ENCODE peak calls at places on chromosomes 6 and 20, in seven cellular contexts. One of them, this sample, is unnamed. For H3K4me1 and H3K27me3, the result is how much of the 10 kb centered on the place peaks cover.

GRCh38 chr6:157841211-157841840 is 18.3 kb downstream of the SNX9 start:
- DNase-seq in uterus: no peak
- DNase-seq in Peyer's patch: no peak
- DNase-seq in neural progenitor cell: no peak
- DNase-seq in tibial artery: no peak
- DNase-seq in colonic mucosa: peak
- DNase-seq in CD8-positive, alpha-beta T cell: no peak
- DNase-seq in this sample: no peak

GRCh38 chr6:127554435-127555006 is 22.5 kb upstream of the C6orf58 start:
- DNase-seq in Peyer's patch: no peak
- DNase-seq in tibial artery: no peak
- DNase-seq in uterus: no peak
- DNase-seq in neural progenitor cell: peak
- DNase-seq in colonic mucosa: no peak
- DNase-seq in CD8-positive, alpha-beta T cell: no peak
- DNase-seq in this sample: no peak

GRCh38 chr20:32411955-32412706 is 54.0 kb downstream of the ASXL1 start:
- DNase-seq in CD8-positive, alpha-beta T cell: no peak
- DNase-seq in Peyer's patch: no peak
- DNase-seq in uterus: no peak
- DNase-seq in neural progenitor cell: no peak
- DNase-seq in colonic mucosa: no peak
- DNase-seq in tibial artery: no peak
- DNase-seq in this sample: no peak

GRCh38 chr6:127058936-127059335 is 59.5 kb upstream of the RSPO3 start:
- DNase-seq in tibial artery: no peak
- DNase-seq in uterus: no peak
- DNase-seq in CD8-positive, alpha-beta T cell: no peak
- DNase-seq in neural progenitor cell: no peak
- DNase-seq in colonic mucosa: no peak
- DNase-seq in Peyer's patch: no peak
- DNase-seq in this sample: no peak

GRCh38 chr20:53080969-53081871 is 109.1 kb downstream of the TSHZ2 start:
- DNase-seq in uterus: no peak
- DNase-seq in tibial artery: no peak
- DNase-seq in Peyer's patch: no peak
- DNase-seq in CD8-positive, alpha-beta T cell: no peak
- DNase-seq in neural progenitor cell: no peak
- DNase-seq in colonic mucosa: peak
- DNase-seq in this sample: no peak

GRCh38 chr6:142868917-142869316 is 76.1 kb downstream of the HIVEP2 start:
- DNase-seq in colonic mucosa: no peak
- DNase-seq in uterus: no peak
- DNase-seq in Peyer's patch: no peak
- DNase-seq in neural progenitor cell: no peak
- DNase-seq in tibial artery: no peak
- DNase-seq in CD8-positive, alpha-beta T cell: no peak
- DNase-seq in this sample: no peak

GRCh38 chr6:26534681-26535465 is 3.3 kb upstream of the HMGN4 start:
- DNase-seq in neural progenitor cell: peak
- DNase-seq in uterus: no peak
- DNase-seq in colonic mucosa: no peak
- DNase-seq in tibial artery: no peak
- DNase-seq in CD8-positive, alpha-beta T cell: no peak
- DNase-seq in Peyer's patch: no peak
- DNase-seq in this sample: no peak

GRCh38 chr6:139472341-139473038 is 98.0 kb upstream of the CITED2 start:
- DNase-seq in tibial artery: no peak
- DNase-seq in Peyer's patch: no peak
- DNase-seq in neural progenitor cell: no peak
- DNase-seq in CD8-positive, alpha-beta T cell: no peak
- DNase-seq in uterus: no peak
- DNase-seq in colonic mucosa: no peak
- DNase-seq in this sample: no peak

GRCh38 chr6:40556881-40557280 is 30.3 kb downstream of the LRFN2 start:
- DNase-seq in neural progenitor cell: no peak
- DNase-seq in colonic mucosa: no peak
- DNase-seq in uterus: no peak
- DNase-seq in CD8-positive, alpha-beta T cell: no peak
- DNase-seq in Peyer's patch: no peak
- DNase-seq in tibial artery: no peak
- DNase-seq in this sample: no peak

GRCh38 chr20:4174909-4175308 is 159.6 kb upstream of the RNF24 start:
- DNase-seq in CD8-positive, alpha-beta T cell: no peak
- DNase-seq in neural progenitor cell: no peak
- DNase-seq in uterus: no peak
- DNase-seq in colonic mucosa: no peak
- DNase-seq in Peyer's patch: no peak
- DNase-seq in tibial artery: no peak
- DNase-seq in this sample: no peak

GRCh38 chr6:52049252-52050050 is 38.0 kb downstream of the PKHD1 start:
- DNase-seq in uterus: no peak
- DNase-seq in Peyer's patch: no peak
- DNase-seq in tibial artery: no peak
- DNase-seq in colonic mucosa: no peak
- DNase-seq in neural progenitor cell: peak
- DNase-seq in CD8-positive, alpha-beta T cell: no peak
- DNase-seq in this sample: no peak

GRCh38 chr6:139376604-139377218 is 2.3 kb upstream of the CITED2 start:
- DNase-seq in tibial artery: peak
- DNase-seq in CD8-positive, alpha-beta T cell: no peak
- DNase-seq in Peyer's patch: no peak
- DNase-seq in colonic mucosa: peak
- DNase-seq in uterus: peak
- DNase-seq in neural progenitor cell: peak
- DNase-seq in this sample: no peak

GRCh38 chr20:57066126-57066900 is 200.1 kb downstream of the BMP7 start:
- DNase-seq in colonic mucosa: no peak
- DNase-seq in CD8-positive, alpha-beta T cell: no peak
- DNase-seq in Peyer's patch: no peak
- DNase-seq in neural progenitor cell: no peak
- DNase-seq in uterus: no peak
- DNase-seq in tibial artery: no peak
- DNase-seq in this sample: no peak

GRCh38 chr6:139824864-139825263 is 450.4 kb upstream of the CITED2 start:
- DNase-seq in uterus: no peak
- DNase-seq in tibial artery: no peak
- DNase-seq in neural progenitor cell: no peak
- DNase-seq in CD8-positive, alpha-beta T cell: no peak
- DNase-seq in Peyer's patch: no peak
- DNase-seq in colonic mucosa: no peak
- DNase-seq in this sample: no peak

GRCh38 chr20:61560361-61560853 is 308.3 kb downstream of the CDH4 start:
- DNase-seq in neural progenitor cell: no peak
- DNase-seq in uterus: no peak
- DNase-seq in CD8-positive, alpha-beta T cell: no peak
- DNase-seq in Peyer's patch: no peak
- DNase-seq in tibial artery: no peak
- DNase-seq in colonic mucosa: no peak
- DNase-seq in this sample: no peak

GRCh38 chr20:44176833-44177533 is 10.0 kb downstream of the JPH2 start:
- DNase-seq in neural progenitor cell: no peak
- DNase-seq in uterus: no peak
- DNase-seq in Peyer's patch: peak
- DNase-seq in CD8-positive, alpha-beta T cell: no peak
- DNase-seq in colonic mucosa: peak
- DNase-seq in tibial artery: no peak
- DNase-seq in this sample: no peak

GRCh38 chr6:133568970-133569889 is 319.7 kb upstream of the TCF21 start:
- DNase-seq in CD8-positive, alpha-beta T cell: no peak
- DNase-seq in colonic mucosa: no peak
- DNase-seq in neural progenitor cell: peak
- DNase-seq in Peyer's patch: no peak
- DNase-seq in tibial artery: no peak
- DNase-seq in uterus: peak
- DNase-seq in this sample: no peak

GRCh38 chr6:122495612-122496011 is 24.0 kb upstream of the SERINC1 start:
- DNase-seq in colonic mucosa: no peak
- DNase-seq in tibial artery: no peak
- DNase-seq in uterus: no peak
- DNase-seq in CD8-positive, alpha-beta T cell: no peak
- DNase-seq in Peyer's patch: no peak
- DNase-seq in neural progenitor cell: no peak
- DNase-seq in this sample: no peak

GRCh38 chr6:72757926-72758325 is 136.1 kb downstream of the KCNQ5 start:
- DNase-seq in neural progenitor cell: no peak
- DNase-seq in tibial artery: no peak
- DNase-seq in uterus: no peak
- DNase-seq in Peyer's patch: no peak
- DNase-seq in CD8-positive, alpha-beta T cell: no peak
- DNase-seq in colonic mucosa: no peak
- DNase-seq in this sample: no peak

DNA sequence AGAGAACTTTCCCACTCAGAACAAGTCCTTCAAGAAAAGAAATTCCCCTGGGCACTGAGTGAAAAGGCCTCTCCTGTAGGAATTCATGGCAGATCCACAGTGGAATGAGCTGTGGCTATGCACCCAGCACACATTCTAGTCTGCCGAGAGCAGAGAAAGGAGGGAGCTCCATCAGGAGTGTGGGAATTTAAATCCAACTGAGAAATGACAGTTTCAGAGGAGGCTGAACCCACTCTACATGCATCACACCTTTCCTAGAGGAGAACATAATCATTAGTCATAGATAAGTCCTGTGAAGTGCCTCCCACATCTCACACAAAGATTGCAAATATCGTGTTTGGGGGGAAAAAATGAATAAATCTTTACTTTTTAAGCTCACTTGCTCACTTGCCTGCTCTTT is 530.2 kb upstream of the HTR1E start:
- DNase-seq in uterus: no peak
- DNase-seq in neural progenitor cell: no peak
- DNase-seq in CD8-positive, alpha-beta T cell: no peak
- DNase-seq in tibial artery: no peak
- DNase-seq in Peyer's patch: no peak
- DNase-seq in colonic mucosa: no peak
- DNase-seq in this sample: no peak
- H3K4me1 ChIP-seq in uterus: under half
- H3K4me1 ChIP-seq in neural progenitor cell: under half
- H3K4me1 ChIP-seq in CD8-positive, alpha-beta T cell: under half
- H3K4me1 ChIP-seq in tibial artery: under half
- H3K4me1 ChIP-seq in Peyer's patch: under half
- H3K4me1 ChIP-seq in colonic mucosa: under half
- H3K4me1 ChIP-seq in this sample: under half

DNA sequence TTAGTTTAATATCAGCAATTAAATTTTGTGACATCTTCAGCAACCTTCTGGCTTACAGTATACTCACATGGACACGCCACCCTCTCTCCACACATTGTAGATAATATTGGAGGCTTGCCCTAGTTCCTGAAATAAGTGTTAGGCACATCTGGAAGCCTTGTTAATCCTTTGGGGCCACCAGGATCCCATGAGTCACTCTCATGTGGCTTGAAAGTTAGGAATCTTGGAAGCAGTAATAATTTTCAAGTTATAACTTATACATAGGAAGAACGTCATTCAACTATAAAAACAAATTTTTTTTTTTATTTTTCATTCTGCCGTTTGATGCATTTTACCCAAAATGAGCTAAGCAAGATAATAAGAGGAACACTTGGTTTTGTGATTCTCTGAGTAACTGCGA is 20.5 kb downstream of the LAMA4 start:
- DNase-seq in neural progenitor cell: no peak
- DNase-seq in uterus: no peak
- DNase-seq in CD8-positive, alpha-beta T cell: no peak
- DNase-seq in tibial artery: no peak
- DNase-seq in Peyer's patch: no peak
- DNase-seq in colonic mucosa: no peak
- DNase-seq in this sample: no peak
- H3K27ac ChIP-seq in neural progenitor cell: no peak
- H3K27ac ChIP-seq in uterus: peak
- H3K27ac ChIP-seq in CD8-positive, alpha-beta T cell: no peak
- H3K27ac ChIP-seq in tibial artery: peak
- H3K27ac ChIP-seq in Peyer's patch: peak
- H3K27ac ChIP-seq in colonic mucosa: peak
- H3K27ac ChIP-seq in this sample: no peak

GRCh38 chr20:59453634-59454241 is 150.6 kb upstream of the PHACTR3 start:
- DNase-seq in colonic mucosa: no peak
- DNase-seq in neural progenitor cell: no peak
- DNase-seq in CD8-positive, alpha-beta T cell: no peak
- DNase-seq in Peyer's patch: no peak
- DNase-seq in uterus: no peak
- DNase-seq in tibial artery: no peak
- DNase-seq in this sample: no peak

GRCh38 chr20:59452856-59453255 is 151.5 kb upstream of the PHACTR3 start:
- DNase-seq in colonic mucosa: no peak
- DNase-seq in tibial artery: no peak
- DNase-seq in neural progenitor cell: no peak
- DNase-seq in uterus: no peak
- DNase-seq in Peyer's patch: no peak
- DNase-seq in CD8-positive, alpha-beta T cell: no peak
- DNase-seq in this sample: no peak

GRCh38 chr20:59456342-59457132 is 147.8 kb upstream of the PHACTR3 start:
- DNase-seq in tibial artery: no peak
- DNase-seq in Peyer's patch: no peak
- DNase-seq in neural progenitor cell: no peak
- DNase-seq in uterus: no peak
- DNase-seq in colonic mucosa: no peak
- DNase-seq in CD8-positive, alpha-beta T cell: no peak
- DNase-seq in this sample: no peak

GRCh38 chr20:59458645-59459044 is 145.7 kb upstream of the PHACTR3 start:
- DNase-seq in tibial artery: no peak
- DNase-seq in uterus: no peak
- DNase-seq in colonic mucosa: no peak
- DNase-seq in CD8-positive, alpha-beta T cell: no peak
- DNase-seq in neural progenitor cell: no peak
- DNase-seq in Peyer's patch: no peak
- DNase-seq in this sample: no peak

GRCh38 chr20:59455392-59456341 is 148.7 kb upstream of the PHACTR3 start:
- DNase-seq in tibial artery: no peak
- DNase-seq in uterus: no peak
- DNase-seq in Peyer's patch: no peak
- DNase-seq in colonic mucosa: peak
- DNase-seq in neural progenitor cell: peak
- DNase-seq in CD8-positive, alpha-beta T cell: no peak
- DNase-seq in this sample: no peak
- H3K27me3 ChIP-seq in tibial artery: under half
- H3K27me3 ChIP-seq in uterus: under half
- H3K27me3 ChIP-seq in Peyer's patch: under half
- H3K27me3 ChIP-seq in colonic mucosa: under half
- H3K27me3 ChIP-seq in neural progenitor cell: under half
- H3K27me3 ChIP-seq in CD8-positive, alpha-beta T cell: under half
- H3K27me3 ChIP-seq in this sample: under half

GRCh38 chr6:166203003-166203640 is 35.5 kb upstream of the TBXT start:
- DNase-seq in tibial artery: no peak
- DNase-seq in colonic mucosa: no peak
- DNase-seq in uterus: no peak
- DNase-seq in CD8-positive, alpha-beta T cell: no peak
- DNase-seq in neural progenitor cell: no peak
- DNase-seq in Peyer's patch: no peak
- DNase-seq in this sample: no peak

GRCh38 chr6:166201878-166202277 is 34.2 kb upstream of the TBXT start:
- DNase-seq in CD8-positive, alpha-beta T cell: no peak
- DNase-seq in colonic mucosa: no peak
- DNase-seq in tibial artery: no peak
- DNase-seq in Peyer's patch: no peak
- DNase-seq in uterus: no peak
- DNase-seq in neural progenitor cell: no peak
- DNase-seq in this sample: no peak

GRCh38 chr6:166202321-166202733 is 34.7 kb upstream of the TBXT start:
- DNase-seq in colonic mucosa: no peak
- DNase-seq in uterus: no peak
- DNase-seq in Peyer's patch: no peak
- DNase-seq in neural progenitor cell: no peak
- DNase-seq in CD8-positive, alpha-beta T cell: no peak
- DNase-seq in tibial artery: peak
- DNase-seq in this sample: no peak

GRCh38 chr6:166204852-166205650 is 37.4 kb upstream of the TBXT start:
- DNase-seq in Peyer's patch: no peak
- DNase-seq in colonic mucosa: no peak
- DNase-seq in uterus: no peak
- DNase-seq in neural progenitor cell: peak
- DNase-seq in tibial artery: no peak
- DNase-seq in CD8-positive, alpha-beta T cell: no peak
- DNase-seq in this sample: no peak

GRCh38 chr6:166203641-166204222 is 36.1 kb upstream of the TBXT start:
- DNase-seq in Peyer's patch: no peak
- DNase-seq in uterus: no peak
- DNase-seq in tibial artery: no peak
- DNase-seq in neural progenitor cell: no peak
- DNase-seq in CD8-positive, alpha-beta T cell: no peak
- DNase-seq in colonic mucosa: no peak
- DNase-seq in this sample: no peak
- H3K4me1 ChIP-seq in Peyer's patch: under half
- H3K4me1 ChIP-seq in uterus: under half
- H3K4me1 ChIP-seq in tibial artery: under half
- H3K4me1 ChIP-seq in neural progenitor cell: under half
- H3K4me1 ChIP-seq in CD8-positive, alpha-beta T cell: under half
- H3K4me1 ChIP-seq in colonic mucosa: under half
- H3K4me1 ChIP-seq in this sample: under half